ENCODE peak calls at places on chromosomes 3 and 15, in seven cellular contexts. One of them, this sample, is unnamed.

GRCh38 chr3:66490214-66490613 is 10.6 kb downstream of the LRIG1 start:
- DNase-seq in hepatocyte: no peak
- DNase-seq in AG04450: peak; percentile 76
- DNase-seq in IMR-90: peak; percentile 87
- DNase-seq in tibial nerve: peak; percentile 15
- DNase-seq in psoas muscle: no peak
- DNase-seq in PC-3: no peak
- DNase-seq in this sample: no peak

GRCh38 chr3:45544719-45545296 is 49.7 kb upstream of the LIMD1 start:
- DNase-seq in hepatocyte: no peak
- DNase-seq in AG04450: no peak
- DNase-seq in IMR-90: no peak
- DNase-seq in tibial nerve: no peak
- DNase-seq in psoas muscle: no peak
- DNase-seq in PC-3: no peak
- DNase-seq in this sample: no peak

GRCh38 chr3:132499071-132499470 is 81.8 kb downstream of the DNAJC13 start:
- DNase-seq in hepatocyte: no peak
- DNase-seq in AG04450: no peak
- DNase-seq in IMR-90: no peak
- DNase-seq in tibial nerve: no peak
- DNase-seq in psoas muscle: no peak
- DNase-seq in PC-3: no peak
- DNase-seq in this sample: no peak

GRCh38 chr15:101359365-101359947 is 64.4 kb upstream of the SNRPA1 start:
- DNase-seq in hepatocyte: no peak
- DNase-seq in AG04450: no peak
- DNase-seq in IMR-90: peak; percentile 9
- DNase-seq in tibial nerve: no peak
- DNase-seq in psoas muscle: no peak
- DNase-seq in PC-3: peak; percentile 79
- DNase-seq in this sample: no peak

GRCh38 chr3:169323580-169324453 is 339.7 kb downstream of the MECOM start:
- DNase-seq in hepatocyte: peak; percentile 39
- DNase-seq in AG04450: peak; percentile 44
- DNase-seq in IMR-90: peak; percentile 85
- DNase-seq in tibial nerve: no peak
- DNase-seq in psoas muscle: no peak
- DNase-seq in PC-3: no peak
- DNase-seq in this sample: peak; percentile 63

GRCh38 chr15:65056868-65057548 is 10.8 kb downstream of the RASL12 start:
- DNase-seq in hepatocyte: peak; percentile 79
- DNase-seq in AG04450: no peak
- DNase-seq in IMR-90: peak; percentile 31
- DNase-seq in tibial nerve: no peak
- DNase-seq in psoas muscle: no peak
- DNase-seq in PC-3: peak; percentile 84
- DNase-seq in this sample: no peak

GRCh38 chr3:69012111-69012835 is 1.2 kb downstream of the EOGT start:
- DNase-seq in hepatocyte: peak; percentile 20
- DNase-seq in AG04450: no peak
- DNase-seq in IMR-90: peak; percentile 63
- DNase-seq in tibial nerve: no peak
- DNase-seq in psoas muscle: peak; percentile 56
- DNase-seq in PC-3: no peak
- DNase-seq in this sample: no peak

GRCh38 chr3:170740726-170741591 is 129.0 kb downstream of the RPL22L1 start:
- DNase-seq in hepatocyte: peak; percentile 57
- DNase-seq in AG04450: no peak
- DNase-seq in IMR-90: peak; percentile 72
- DNase-seq in tibial nerve: peak; percentile 86
- DNase-seq in psoas muscle: peak; percentile 60
- DNase-seq in PC-3: peak; percentile 93
- DNase-seq in this sample: peak; percentile 91

GRCh38 chr3:5531741-5532140 is 344.2 kb downstream of the EDEM1 start:
- DNase-seq in hepatocyte: no peak
- DNase-seq in AG04450: no peak
- DNase-seq in IMR-90: no peak
- DNase-seq in tibial nerve: no peak
- DNase-seq in psoas muscle: no peak
- DNase-seq in PC-3: no peak
- DNase-seq in this sample: no peak

GRCh38 chr3:52827866-52828376 is 2.6 kb downstream of the ITIH4 start:
- DNase-seq in hepatocyte: peak; percentile 67
- DNase-seq in AG04450: no peak
- DNase-seq in IMR-90: no peak
- DNase-seq in tibial nerve: no peak
- DNase-seq in psoas muscle: no peak
- DNase-seq in PC-3: no peak
- DNase-seq in this sample: no peak

GRCh38 chr15:39213385-39213840 is 367.5 kb upstream of the THBS1 start:
- DNase-seq in hepatocyte: peak; percentile 63
- DNase-seq in AG04450: peak; percentile 95
- DNase-seq in IMR-90: peak; percentile 99
- DNase-seq in tibial nerve: no peak
- DNase-seq in psoas muscle: no peak
- DNase-seq in PC-3: peak; percentile 83
- DNase-seq in this sample: peak; percentile 67

GRCh38 chr3:192514754-192515660 is 212.3 kb downstream of the FGF12 start:
- DNase-seq in hepatocyte: peak; percentile 81
- DNase-seq in AG04450: no peak
- DNase-seq in IMR-90: no peak
- DNase-seq in tibial nerve: no peak
- DNase-seq in psoas muscle: peak; percentile 18
- DNase-seq in PC-3: no peak
- DNase-seq in this sample: no peak

GRCh38 chr15:33067456-33067855 is 127.1 kb downstream of the FMN1 start:
- DNase-seq in hepatocyte: no peak
- DNase-seq in AG04450: peak; percentile 61
- DNase-seq in IMR-90: peak; percentile 91
- DNase-seq in tibial nerve: no peak
- DNase-seq in psoas muscle: no peak
- DNase-seq in PC-3: peak; percentile 69
- DNase-seq in this sample: no peak

GRCh38 chr3:190883973-190884832 is 21.7 kb upstream of the GMNC start:
- DNase-seq in hepatocyte: peak; percentile 79
- DNase-seq in AG04450: peak; percentile 38
- DNase-seq in IMR-90: peak; percentile 66
- DNase-seq in tibial nerve: peak; percentile 42
- DNase-seq in psoas muscle: no peak
- DNase-seq in PC-3: peak; percentile 88
- DNase-seq in this sample: no peak

GRCh38 chr3:156037356-156037755 is 83.0 kb upstream of the KCNAB1 start:
- DNase-seq in hepatocyte: no peak
- DNase-seq in AG04450: no peak
- DNase-seq in IMR-90: no peak
- DNase-seq in tibial nerve: no peak
- DNase-seq in psoas muscle: no peak
- DNase-seq in PC-3: no peak
- DNase-seq in this sample: no peak

DNA sequence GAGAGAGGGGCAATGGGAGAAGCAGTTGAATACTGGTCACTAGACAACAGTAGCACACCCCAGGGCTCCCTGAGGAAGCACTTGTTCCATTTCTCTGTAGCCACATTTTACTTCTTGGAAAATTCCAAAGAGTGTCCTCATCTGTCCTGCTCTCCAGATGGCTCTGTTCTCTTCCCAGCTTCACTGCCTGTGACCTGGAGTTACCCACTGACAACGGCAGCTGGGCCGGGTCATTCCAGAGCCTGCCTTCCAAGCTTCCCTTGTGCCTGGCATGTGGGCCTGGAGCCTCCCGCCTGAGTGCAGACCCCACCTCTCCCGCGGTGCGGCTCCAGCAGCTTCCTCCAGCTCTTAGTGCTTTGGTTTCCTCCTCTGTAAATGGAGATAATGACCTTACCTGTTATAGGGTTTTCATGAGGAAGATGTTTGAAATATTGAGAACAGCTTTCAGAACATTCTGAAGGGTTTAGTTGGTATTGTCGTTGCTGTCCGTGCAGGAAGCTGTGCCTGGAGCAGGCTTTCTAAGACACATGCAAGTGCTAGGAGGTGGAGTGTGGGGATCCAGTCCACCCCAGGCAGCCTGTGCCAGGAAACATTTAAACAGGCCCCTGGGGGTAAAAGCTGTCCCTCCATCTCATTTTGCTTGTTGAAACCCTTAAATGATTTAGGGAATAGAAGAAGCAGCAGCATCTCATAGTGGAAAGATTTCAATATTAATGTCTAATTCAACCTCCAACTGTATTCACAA is 24.8 kb downstream of the EFCC1 start:
- DNase-seq in hepatocyte: no peak
- DNase-seq in AG04450: no peak
- DNase-seq in IMR-90: no peak
- DNase-seq in tibial nerve: no peak
- DNase-seq in psoas muscle: peak; percentile 58
- DNase-seq in PC-3: no peak
- DNase-seq in this sample: no peak
- H3K4me3 ChIP-seq in hepatocyte: no peak overlapping the region
- H3K4me3 ChIP-seq in AG04450: no peak overlapping the region
- H3K4me3 ChIP-seq in IMR-90: no peak overlapping the region
- H3K4me3 ChIP-seq in tibial nerve: no peak overlapping the region
- H3K4me3 ChIP-seq in psoas muscle: no peak overlapping the region
- H3K4me3 ChIP-seq in PC-3: no peak overlapping the region
- H3K4me3 ChIP-seq in this sample: no peak overlapping the region

GRCh38 chr3:42513521-42513920 is 11.1 kb downstream of the VIPR1 start:
- DNase-seq in hepatocyte: no peak
- DNase-seq in AG04450: no peak
- DNase-seq in IMR-90: no peak
- DNase-seq in tibial nerve: no peak
- DNase-seq in psoas muscle: no peak
- DNase-seq in PC-3: no peak
- DNase-seq in this sample: no peak
- H3K27ac ChIP-seq in hepatocyte: no peak overlapping the region
- H3K27ac ChIP-seq in AG04450: no peak overlapping the region
- H3K27ac ChIP-seq in IMR-90: no peak overlapping the region
- H3K27ac ChIP-seq in tibial nerve: no peak overlapping the region
- H3K27ac ChIP-seq in psoas muscle: no peak overlapping the region
- H3K27ac ChIP-seq in PC-3: no peak overlapping the region
- H3K27ac ChIP-seq in this sample: peak overlapping the region; percentile 76

GRCh38 chr15:40339621-40339945 is 1.2 kb downstream of the CCDC9B start:
- DNase-seq in hepatocyte: no peak
- DNase-seq in AG04450: no peak
- DNase-seq in IMR-90: no peak
- DNase-seq in tibial nerve: no peak
- DNase-seq in psoas muscle: no peak
- DNase-seq in PC-3: no peak
- DNase-seq in this sample: no peak
- TF ChIP-seq CTCF in hepatocyte: no peak
- TF ChIP-seq CTCF in AG04450: no peak
- TF ChIP-seq CTCF in IMR-90: peak; percentile 21
- TF ChIP-seq CTCF in tibial nerve: no peak
- TF ChIP-seq CTCF in psoas muscle: peak; percentile 19
- TF ChIP-seq CTCF in PC-3: peak; percentile 44
- TF ChIP-seq CTCF in this sample: no peak

DNA sequence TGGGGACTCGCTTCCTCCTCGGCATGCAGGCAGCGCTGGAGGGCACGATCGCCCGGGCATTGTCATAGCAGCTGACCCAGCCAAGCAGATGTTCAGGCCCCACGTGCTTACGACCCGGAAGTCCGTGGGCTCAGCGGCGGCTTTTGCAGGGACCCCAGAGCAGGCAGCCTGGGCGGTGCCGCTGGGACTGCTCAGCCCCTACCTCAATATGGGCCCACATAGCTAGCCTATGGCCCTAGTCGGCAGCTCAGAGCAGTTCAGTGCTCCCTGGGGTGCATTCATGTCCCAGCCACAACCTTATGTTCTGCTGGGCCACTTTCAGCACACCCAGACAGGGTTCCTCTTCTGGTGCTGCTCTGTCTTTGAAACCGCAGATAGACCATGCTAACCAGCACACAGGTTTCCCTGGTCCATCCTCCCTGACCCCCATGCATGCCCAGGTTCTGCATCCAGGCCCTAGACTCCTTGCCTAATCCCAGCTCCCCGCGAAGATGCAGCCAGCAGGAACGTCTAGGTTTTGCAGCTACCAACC is 10.4 kb upstream of the EIF4A2 start:
- DNase-seq in hepatocyte: peak; percentile 46
- DNase-seq in AG04450: no peak
- DNase-seq in IMR-90: no peak
- DNase-seq in tibial nerve: peak; percentile 47
- DNase-seq in psoas muscle: peak; percentile 72
- DNase-seq in PC-3: no peak
- DNase-seq in this sample: peak; percentile 76
- H3K4me3 ChIP-seq in hepatocyte: no peak overlapping the region
- H3K4me3 ChIP-seq in AG04450: peak overlapping the region; percentile 39
- H3K4me3 ChIP-seq in IMR-90: no peak overlapping the region
- H3K4me3 ChIP-seq in tibial nerve: peak overlapping the region; percentile 51
- H3K4me3 ChIP-seq in psoas muscle: peak overlapping the region; percentile 63
- H3K4me3 ChIP-seq in PC-3: no peak overlapping the region
- H3K4me3 ChIP-seq in this sample: peak overlapping the region; percentile 55

GRCh38 chr3:187746479-187747335 is 1.4 kb upstream of the BCL6 start:
- DNase-seq in hepatocyte: peak; percentile 64
- DNase-seq in AG04450: no peak
- DNase-seq in IMR-90: peak; percentile 49
- DNase-seq in tibial nerve: no peak
- DNase-seq in psoas muscle: no peak
- DNase-seq in PC-3: peak; percentile 21
- DNase-seq in this sample: no peak

GRCh38 chr3:187748050-187748481 is 2.8 kb upstream of the BCL6 start:
- DNase-seq in hepatocyte: peak; percentile 94
- DNase-seq in AG04450: no peak
- DNase-seq in IMR-90: peak; percentile 78
- DNase-seq in tibial nerve: peak; percentile 99
- DNase-seq in psoas muscle: peak; percentile 92
- DNase-seq in PC-3: peak; percentile 96
- DNase-seq in this sample: peak; percentile 96

GRCh38 chr3:187745201-187746058 is at the start of gene BCL6:
- DNase-seq in hepatocyte: peak; percentile 97
- DNase-seq in AG04450: peak; percentile 97
- DNase-seq in IMR-90: peak; percentile 99
- DNase-seq in tibial nerve: peak; percentile 96
- DNase-seq in psoas muscle: peak; percentile 92
- DNase-seq in PC-3: peak; percentile 98
- DNase-seq in this sample: peak; percentile 98

GRCh38 chr3:187746059-187746453 is 788 bp upstream of the BCL6 start:
- DNase-seq in hepatocyte: no peak
- DNase-seq in AG04450: no peak
- DNase-seq in IMR-90: no peak
- DNase-seq in tibial nerve: no peak
- DNase-seq in psoas muscle: no peak
- DNase-seq in PC-3: no peak
- DNase-seq in this sample: no peak

DNA sequence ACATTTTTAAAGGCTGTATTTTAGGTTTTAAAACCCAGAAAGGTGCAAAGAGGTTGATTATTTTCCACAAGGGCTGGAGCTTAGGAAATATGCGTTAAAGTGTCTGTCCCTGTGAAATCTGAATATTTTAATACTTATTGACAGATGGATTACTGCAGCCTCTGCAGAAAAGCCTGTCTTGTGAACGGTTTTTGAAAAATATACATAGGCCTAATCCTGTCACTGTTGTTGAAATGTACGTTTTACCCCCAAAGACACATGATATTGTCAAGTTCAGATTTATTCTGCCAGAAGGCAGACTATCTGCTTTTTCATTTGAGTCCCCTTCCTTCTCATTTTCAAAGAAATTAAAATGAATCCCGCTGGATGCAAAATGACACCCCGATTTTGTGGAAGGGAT is 2.2 kb upstream of the BCL6 start:
- DNase-seq in hepatocyte: no peak
- DNase-seq in AG04450: no peak
- DNase-seq in IMR-90: no peak
- DNase-seq in tibial nerve: no peak
- DNase-seq in psoas muscle: no peak
- DNase-seq in PC-3: no peak
- DNase-seq in this sample: no peak
- H3K27ac ChIP-seq in hepatocyte: peak overlapping the region; percentile 93
- H3K27ac ChIP-seq in AG04450: no peak overlapping the region
- H3K27ac ChIP-seq in IMR-90: no peak overlapping the region
- H3K27ac ChIP-seq in tibial nerve: peak overlapping the region; percentile 98
- H3K27ac ChIP-seq in psoas muscle: peak overlapping the region; percentile 100
- H3K27ac ChIP-seq in PC-3: no peak overlapping the region
- H3K27ac ChIP-seq in this sample: peak overlapping the region; percentile 99

This sample was measured in right atrium auricular region.